ENCODE peak calls at places on chromosomes 12 and 14, in seven cellular contexts. A is K562, N is SK-N-SH, S is HCT116, C is HepG2, E is H1, X is GM12878. P is an unnamed sample.

GRCh38 chr12:112851024-112851777 is 55.6 kb upstream of the OAS1 start:
- DNase-seq in A (no peak), N (no peak), S (no peak), C (no peak), E (no peak), X (no peak), P (no peak)

GRCh38 chr14:61406670-61407069 is 85.3 kb downstream of the PRKCH start:
- DNase-seq in A (no peak), N (no peak), S (no peak), C (no peak), E (no peak), X (no peak), P (peak; percentile 25)

GRCh38 chr12:39426636-39427245 is 16.2 kb downstream of the KIF21A start:
- DNase-seq in A (no peak), N (no peak), S (no peak), C (no peak), E (no peak), X (no peak), P (no peak)

GRCh38 chr14:68814376-68815287 is 21.8 kb upstream of the ZFP36L1 start:
- DNase-seq in A (peak; percentile 58), N (peak; percentile 71), S (no peak), C (peak; percentile 74), E (no peak), X (peak; percentile 84), P (peak; percentile 70)

GRCh38 chr12:470133-470532 is 10.4 kb downstream of the B4GALNT3 start:
- DNase-seq in A (no peak), N (no peak), S (no peak), C (no peak), E (no peak), X (no peak), P (no peak)

GRCh38 chr14:54931598-54932340 is 29.1 kb upstream of the GCH1 start:
- DNase-seq in A (no peak), N (peak; percentile 41), S (no peak), C (no peak), E (no peak), X (no peak), P (no peak)

GRCh38 chr14:54629183-54629582 is 62.3 kb downstream of the SAMD4A start:
- DNase-seq in A (no peak), N (no peak), S (no peak), C (no peak), E (no peak), X (no peak), P (no peak)

GRCh38 chr12:39807043-39807442 is 187.4 kb upstream of the ABCD2 start:
- DNase-seq in A (peak; percentile 65), N (peak; percentile 25), S (peak; percentile 51), C (peak; percentile 45), E (no peak), X (no peak), P (peak; percentile 39)

GRCh38 chr12:130686511-130686981 is 29.6 kb downstream of the RIMBP2 start:
- DNase-seq in A (no peak), N (no peak), S (no peak), C (no peak), E (no peak), X (no peak), P (no peak)

GRCh38 chr12:91126516-91126915 is 15.2 kb upstream of the LUM start:
- DNase-seq in A (no peak), N (no peak), S (no peak), C (no peak), E (no peak), X (no peak), P (no peak)

GRCh38 chr12:41287500-41287899 is 99.4 kb downstream of the PDZRN4 start:
- DNase-seq in A (no peak), N (no peak), S (no peak), C (no peak), E (no peak), X (no peak), P (no peak)

GRCh38 chr12:76274699-76275098 is 73.5 kb downstream of the BBS10 start:
- DNase-seq in A (no peak), N (no peak), S (no peak), C (no peak), E (no peak), X (no peak), P (peak; percentile 56)

GRCh38 chr14:104439625-104440024 is 139.9 kb upstream of the C14orf180 start:
- DNase-seq in A (no peak), N (no peak), S (no peak), C (no peak), E (no peak), X (no peak), P (no peak)

GRCh38 chr12:3961573-3961972 is 88.4 kb upstream of the PARP11 start:
- DNase-seq in A (no peak), N (no peak), S (no peak), C (no peak), E (no peak), X (no peak), P (no peak)

GRCh38 chr12:28191690-28192089 is 1.4 kb downstream of the CCDC91 start:
- DNase-seq in A (peak; percentile 24), N (peak; percentile 15), S (no peak), C (no peak), E (no peak), X (no peak), P (peak; percentile 4)

GRCh38 chr12:65494537-65494936 is 216.1 kb downstream of the MSRB3 start:
- DNase-seq in A (no peak), N (no peak), S (peak; percentile 85), C (peak; percentile 22), E (no peak), X (no peak), P (no peak)

DNA sequence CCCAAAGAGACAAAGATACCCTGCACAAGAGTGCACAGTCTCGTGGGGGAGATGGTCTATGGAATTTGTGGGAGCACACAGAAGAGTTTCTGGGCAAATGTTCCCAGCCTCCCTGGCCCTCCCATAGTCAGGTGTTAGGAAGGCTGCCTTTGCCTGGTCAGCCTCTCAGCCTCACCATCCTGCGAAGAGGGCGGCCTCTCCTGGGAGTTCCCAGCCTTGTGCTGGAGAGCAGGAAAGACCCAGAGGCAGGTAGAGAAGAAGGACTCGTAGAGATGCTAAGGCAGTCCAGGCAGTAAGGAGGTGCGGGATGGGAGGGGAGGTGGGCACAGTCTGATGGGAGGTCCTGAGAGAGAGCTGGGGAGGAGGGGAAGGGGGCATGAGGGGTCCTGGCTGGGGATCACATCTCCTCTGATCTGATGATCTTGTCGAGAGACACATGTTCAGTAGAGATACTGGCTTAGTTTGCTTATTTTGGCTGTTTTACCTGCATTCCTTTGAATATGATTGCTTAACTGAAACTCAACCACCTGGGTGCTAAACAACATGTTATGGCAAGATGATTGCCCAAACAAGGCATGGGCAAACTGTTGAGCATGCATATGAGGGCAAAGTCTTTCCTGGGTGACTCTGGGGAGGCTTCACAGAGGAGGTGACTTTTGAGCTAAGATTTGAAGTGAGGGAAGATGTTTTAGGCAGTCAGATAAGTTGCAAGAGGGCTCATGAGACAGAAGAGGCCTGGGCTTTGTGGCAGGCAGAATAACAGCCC is 10.5 kb downstream of the SERPINA6 start:
- DNase-seq in A (no peak), N (no peak), S (no peak), C (no peak), E (peak; percentile 28), X (no peak), P (no peak)
- TF ChIP-seq MAX in A (no peak), N (no peak), S (no peak), C (no peak), E (no peak), X (no peak), P (no peak)

DNA sequence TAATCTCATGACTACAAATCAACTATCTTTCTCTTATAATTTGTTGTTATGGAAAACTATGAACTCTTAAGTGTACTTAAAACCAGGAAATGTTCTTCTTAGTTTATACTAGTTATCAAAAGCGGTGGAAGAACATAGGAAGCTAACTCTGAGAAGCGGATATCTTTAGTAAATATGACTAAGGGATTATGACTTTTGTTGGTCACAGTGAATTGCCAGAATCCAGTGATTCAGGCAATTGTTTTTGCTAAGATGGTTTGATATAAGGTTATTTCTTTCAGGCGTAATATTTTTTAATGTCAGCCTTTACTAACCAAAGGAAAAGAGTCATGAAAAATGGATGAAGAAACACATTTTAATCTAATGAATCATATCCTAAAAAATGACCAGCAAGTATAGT is 473.5 kb downstream of the FOXG1 start:
- DNase-seq in A (no peak), N (no peak), S (no peak), C (no peak), E (no peak), X (no peak), P (peak; percentile 84)
- H3K9ac ChIP-seq in A (no peak overlapping the region), N (peak overlapping the region; percentile 53), S (no peak overlapping the region), C (no peak overlapping the region), E (no peak overlapping the region), X (no peak overlapping the region), P (peak overlapping the region; percentile 85)

GRCh38 chr14:50001146-50001998 is 108.5 kb downstream of the ARF6 start:
- DNase-seq in A (peak; percentile 71), N (no peak), S (peak; percentile 87), C (peak; percentile 86), E (peak; percentile 61), X (no peak), P (no peak)
- H3K4me1 ChIP-seq in A (peaks cover 47% of the 10 kb centered on the region), N (peaks cover 54% of the 10 kb centered on the region), S (peaks cover 54% of the 10 kb centered on the region), C (peaks cover 51% of the 10 kb centered on the region), E (peaks cover 12% of the 10 kb centered on the region), X (peaks cover 41% of the 10 kb centered on the region), P (peaks cover 39% of the 10 kb centered on the region)

DNA sequence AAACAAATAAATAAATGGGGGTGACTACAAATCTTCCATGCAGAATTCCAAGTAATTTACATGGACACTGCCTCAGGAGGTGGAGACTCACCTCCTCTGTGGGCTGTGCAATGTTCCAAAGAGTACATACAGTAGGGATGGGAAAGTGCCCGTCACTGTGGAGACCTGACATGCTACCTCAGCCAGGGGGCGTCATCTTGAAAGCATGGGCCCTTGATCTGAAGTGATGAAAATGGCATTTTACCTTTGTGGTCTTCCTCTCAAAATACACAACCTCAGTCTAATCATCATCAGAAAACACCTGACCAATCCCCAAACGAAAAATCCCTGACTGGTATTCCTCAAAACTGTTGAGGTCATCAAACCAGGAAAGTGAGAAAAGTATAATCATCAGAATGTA is 48.4 kb downstream of the ANAPC7 start:
- DNase-seq in A (peak; percentile 61), N (peak; percentile 48), S (peak; percentile 32), C (peak; percentile 55), E (no peak), X (no peak), P (no peak)
- TF ChIP-seq MAX in A (no peak), N (no peak), S (no peak), C (no peak), E (no peak), X (no peak), P (no peak)

GRCh38 chr12:48903982-48904411 is 21.3 kb downstream of the FKBP11 start:
- DNase-seq in A (peak; percentile 79), N (peak; percentile 85), S (peak; percentile 52), C (peak; percentile 76), E (peak; percentile 95), X (peak; percentile 20), P (peak; percentile 76)
- H3K9ac ChIP-seq in A (no peak overlapping the region), N (peak overlapping the region; percentile 59), S (no peak overlapping the region), C (no peak overlapping the region), E (no peak overlapping the region), X (no peak overlapping the region), P (no peak overlapping the region)